ENCODE peak calls at places on chromosomes 11 and 22, in nine cellular contexts. N, S, M, H, X, Z, A, C and P are unnamed samples.

GRCh38 chr11:45107051-45107450 is 39.4 kb upstream of the PRDM11 start:
- DNase-seq in Z (no peak), C (no peak), M (peak), S (no peak), X (no peak), A (no peak), H (no peak), N (no peak), P (no peak)

GRCh38 chr11:44627911-44628729 is 62.7 kb downstream of the CD82 start:
- DNase-seq in M (peak), H (peak), S (no peak), X (peak), A (peak), N (peak), Z (peak), C (no peak), P (peak)

GRCh38 chr11:91804057-91804456 is 420.6 kb upstream of the FAT3 start:
- DNase-seq in A (no peak), Z (no peak), C (no peak), S (no peak), H (no peak), M (no peak), N (no peak), X (no peak), P (no peak)

GRCh38 chr11:23897453-23898289 is 599.2 kb upstream of the LUZP2 start:
- DNase-seq in S (no peak), M (no peak), C (no peak), N (no peak), A (no peak), H (no peak), X (no peak), Z (no peak), P (no peak)

GRCh38 chr11:1435820-1436467 is 46.2 kb downstream of the BRSK2 start:
- DNase-seq in C (no peak), M (no peak), X (no peak), S (peak), Z (no peak), N (no peak), H (no peak), A (no peak), P (no peak)

GRCh38 chr11:8082391-8083087 is 1.5 kb downstream of the TUB start:
- DNase-seq in Z (no peak), M (no peak), X (no peak), C (no peak), A (no peak), S (peak), H (no peak), N (no peak), P (no peak)

GRCh38 chr11:65454696-65455456 is 32.3 kb downstream of the NEAT1 start:
- DNase-seq in C (peak), Z (peak), S (peak), H (peak), M (peak), A (peak), N (peak), X (peak), P (peak)

GRCh38 chr11:117410238-117410637 is 82.6 kb downstream of the CEP164 start:
- DNase-seq in M (no peak), Z (no peak), S (no peak), H (no peak), C (no peak), N (no peak), A (no peak), X (no peak), P (no peak)

GRCh38 chr22:21819183-21819770 is 48.2 kb downstream of the MAPK1 start:
- DNase-seq in S (no peak), Z (no peak), N (peak), A (no peak), C (no peak), X (no peak), H (no peak), M (no peak), P (no peak)

GRCh38 chr11:20015529-20016427 is 144.5 kb downstream of the DBX1 start:
- DNase-seq in A (no peak), N (no peak), C (no peak), Z (no peak), M (no peak), X (no peak), S (no peak), H (no peak), P (no peak)

GRCh38 chr11:61635787-61636186 is 44.4 kb upstream of the DAGLA start:
- DNase-seq in S (no peak), Z (no peak), H (no peak), X (no peak), C (no peak), M (no peak), N (no peak), A (no peak), P (no peak)

GRCh38 chr11:108302121-108302785 is 79.4 kb downstream of the ATM start:
- DNase-seq in A (no peak), N (no peak), Z (no peak), H (no peak), C (no peak), X (no peak), S (no peak), M (no peak), P (no peak)

DNA sequence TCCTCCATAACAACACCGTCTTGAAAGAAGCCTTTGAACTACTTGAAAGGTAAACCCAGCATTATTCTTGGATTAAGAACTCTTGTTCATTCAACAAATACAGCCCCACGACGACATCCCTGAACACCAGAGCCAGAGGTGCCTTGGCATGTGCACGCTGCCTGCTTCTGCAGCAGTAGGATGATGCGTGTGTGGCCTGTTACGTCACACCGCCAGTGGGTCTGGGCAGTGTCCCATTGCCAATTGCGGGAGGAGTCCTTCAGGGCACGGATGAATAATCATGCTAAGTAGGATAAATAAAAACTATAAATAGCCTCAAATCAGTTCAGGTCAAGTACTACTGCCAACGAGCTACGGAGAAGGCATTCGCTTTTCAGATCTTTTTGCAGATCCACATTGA is 380.5 kb downstream of the SHANK2 start:
- DNase-seq in X (no peak), M (peak), H (no peak), S (no peak), Z (peak), A (no peak), C (no peak), N (no peak), P (no peak)
- H3K27ac ChIP-seq in X (no peak), M (no peak), H (no peak), S (no peak), Z (no peak), A (no peak), C (no peak), N (peak), P (no peak)

GRCh38 chr11:12587333-12587997 is 86.8 kb upstream of the TEAD1 start:
- DNase-seq in M (no peak), H (no peak), A (no peak), N (no peak), S (no peak), C (no peak), X (no peak), Z (no peak), P (no peak)

GRCh38 chr11:12585861-12586260 is 88.4 kb upstream of the TEAD1 start:
- DNase-seq in N (no peak), S (no peak), M (no peak), X (no peak), A (no peak), H (no peak), C (no peak), Z (no peak), P (no peak)

GRCh38 chr11:12577746-12578644 is 96.2 kb upstream of the TEAD1 start:
- DNase-seq in A (no peak), M (no peak), H (no peak), Z (no peak), X (no peak), N (no peak), S (peak), C (no peak), P (no peak)

GRCh38 chr11:12581923-12582322 is 92.3 kb upstream of the TEAD1 start:
- DNase-seq in A (peak), C (no peak), M (no peak), S (peak), X (no peak), Z (no peak), H (no peak), N (no peak), P (no peak)
- TF ChIP-seq EP300 in A (peak), C (no peak), M (no peak), S (no peak), X (no peak), Z (no peak), H (no peak), N (no peak), P (no peak)

DNA sequence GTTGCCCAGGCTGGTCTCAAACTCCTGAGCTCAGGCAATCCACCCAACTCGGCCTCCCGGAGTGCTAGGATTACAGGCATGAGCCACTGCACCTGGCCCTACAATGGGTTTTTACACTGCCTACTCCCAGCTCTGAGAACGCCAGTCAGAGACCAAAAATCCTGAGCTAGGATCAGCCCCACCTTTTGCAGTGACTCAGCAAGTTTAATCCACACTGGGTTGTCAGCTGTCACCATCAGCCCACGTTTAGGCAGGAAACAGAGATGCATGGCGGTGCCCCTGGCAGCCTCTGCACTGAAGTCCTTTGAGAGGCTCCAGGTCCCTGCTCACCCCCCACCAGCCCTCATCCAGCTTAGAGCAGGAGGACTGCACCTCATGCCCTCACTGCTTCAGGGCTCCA is 117.6 kb downstream of the ARHGAP8 start:
- DNase-seq in C (no peak), A (no peak), H (no peak), M (no peak), Z (no peak), S (peak), N (no peak), X (no peak), P (no peak)
- H3K27ac ChIP-seq in C (no peak), A (no peak), H (no peak), M (no peak), Z (no peak), S (peak), N (no peak), X (no peak), P (no peak)

DNA sequence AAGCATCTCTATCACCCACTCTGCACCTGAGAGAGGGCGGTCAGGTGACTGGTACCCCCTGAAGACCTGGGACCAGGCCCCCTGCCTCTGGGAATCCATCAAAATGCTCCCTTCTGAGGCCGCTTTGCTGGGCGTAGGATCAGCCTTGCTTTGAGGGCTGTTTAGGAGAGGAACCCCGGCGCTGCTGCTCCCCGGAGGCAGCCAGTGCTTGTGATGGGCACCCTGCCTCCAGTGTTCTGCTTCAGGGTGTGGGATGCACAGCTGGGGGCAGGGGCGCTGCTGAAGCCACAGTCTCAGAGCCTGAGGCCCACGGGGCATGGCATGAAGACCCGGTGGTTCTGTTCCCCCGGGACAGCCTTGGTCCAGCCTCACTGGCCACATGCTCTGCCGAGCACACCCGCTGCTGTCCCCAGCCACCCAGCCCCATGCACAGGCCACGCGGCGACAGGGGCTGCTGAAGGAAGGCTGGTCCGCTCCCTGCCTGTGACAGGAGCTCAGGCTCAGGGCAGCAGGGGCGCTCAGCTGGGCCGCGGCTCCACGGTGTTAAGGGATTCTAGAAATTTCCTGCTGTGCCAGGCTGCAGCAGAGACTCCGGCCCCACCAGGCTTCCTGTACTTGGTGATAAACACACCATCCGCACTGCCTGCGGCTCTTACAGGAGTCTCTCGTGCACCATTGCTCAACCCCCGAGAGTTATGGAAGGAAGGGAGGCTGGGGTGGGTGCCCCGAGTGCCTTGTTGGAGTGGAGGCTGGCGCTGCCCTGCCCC is 91.0 kb downstream of the KCNQ1 start:
- DNase-seq in S (no peak), A (no peak), H (no peak), N (no peak), C (no peak), Z (peak), M (peak), X (no peak), P (no peak)
- TF ChIP-seq EP300 in S (no peak), A (no peak), H (no peak), N (no peak), C (no peak), Z (no peak), M (no peak), X (no peak), P (no peak)